ENCODE peak calls at places on chromosomes 7 and 10, in ten cellular contexts. J is fibroblast of lung; A is AG08395; Z is ELR; L is activated CD4-positive, alpha-beta T cell treated with anti-CD3 and anti-CD28 coated beads for 48 hours; V is adrenal gland; O is brain pericyte; M is activated CD8-positive, alpha-beta T cell treated with anti-CD3 and anti-CD28 coated beads for 36 hours; E is neural crest cell; B is LHCN-M2. X is an unnamed sample.

GRCh38 chr7:41820117-41820671 is 117.3 kb upstream of the INHBA start:
- DNase-seq in A (no peak), B (no peak), Z (peak; percentile 18), O (no peak), E (no peak), J (peak; percentile 21), V (no peak), M (no peak), L (no peak), X (no peak)

GRCh38 chr7:44757739-44758138 is 9.1 kb downstream of the ZMIZ2 start:
- DNase-seq in Z (no peak), A (no peak), O (no peak), L (no peak), M (no peak), B (no peak), V (no peak), E (no peak), J (no peak), X (no peak)

GRCh38 chr7:41826641-41827040 is 123.8 kb upstream of the INHBA start:
- DNase-seq in J (no peak), L (no peak), E (no peak), B (no peak), O (no peak), A (no peak), Z (no peak), M (no peak), V (no peak), X (no peak)

GRCh38 chr7:151792671-151793070 is 84.2 kb downstream of the PRKAG2 start:
- DNase-seq in A (no peak), O (no peak), M (no peak), L (no peak), B (no peak), J (no peak), Z (no peak), V (no peak), E (no peak), X (no peak)

GRCh38 chr10:22010973-22011408 is 7.5 kb upstream of the DNAJC1 start:
- DNase-seq in B (peak; percentile 19), L (no peak), O (no peak), M (no peak), V (no peak), E (no peak), J (peak; percentile 60), Z (peak; percentile 59), A (peak; percentile 8), X (peak; percentile 50)

GRCh38 chr10:110512461-110513187 is 14.9 kb downstream of the DUSP5 start:
- DNase-seq in E (no peak), L (peak; percentile 74), A (peak; percentile 82), B (peak; percentile 93), V (peak; percentile 81), O (no peak), Z (peak; percentile 97), J (peak; percentile 93), M (peak; percentile 89), X (peak; percentile 58)

GRCh38 chr10:59719374-59719773 is 9.7 kb upstream of the SLC16A9 start:
- DNase-seq in A (no peak), J (no peak), V (no peak), O (no peak), B (no peak), L (no peak), E (no peak), M (no peak), Z (peak; percentile 3), X (no peak)

GRCh38 chr7:24587853-24588252 is 14.6 kb downstream of the PALS2 start:
- DNase-seq in V (no peak), L (peak; percentile 36), B (peak; percentile 28), A (no peak), O (no peak), Z (peak; percentile 37), J (peak; percentile 15), M (peak; percentile 67), E (no peak), X (peak; percentile 62)

GRCh38 chr7:102291056-102291915 is 4.6 kb downstream of the SH2B2 start:
- DNase-seq in E (no peak), M (peak; percentile 72), J (no peak), L (peak; percentile 40), Z (no peak), V (no peak), A (no peak), O (no peak), B (no peak), X (no peak)

GRCh38 chr7:157519246-157519645 is 182.4 kb downstream of the DNAJB6 start:
- DNase-seq in E (no peak), A (no peak), M (no peak), Z (no peak), V (peak; percentile 29), J (no peak), B (no peak), L (no peak), O (no peak), X (no peak)

GRCh38 chr10:22742678-22743077 is 28.3 kb upstream of the PIP4K2A start:
- DNase-seq in V (no peak), B (no peak), J (no peak), O (no peak), E (no peak), Z (no peak), A (no peak), M (no peak), L (no peak), X (no peak)

GRCh38 chr7:83105948-83106347 is 56.7 kb downstream of the PCLO start:
- DNase-seq in L (no peak), O (no peak), Z (no peak), A (no peak), M (no peak), B (no peak), J (no peak), E (no peak), V (no peak), X (no peak)

GRCh38 chr10:114265392-114266053 is 26.5 kb downstream of the VWA2 start:
- DNase-seq in E (no peak), J (peak; percentile 19), V (peak; percentile 85), Z (no peak), A (peak; percentile 61), M (no peak), B (no peak), O (no peak), L (no peak), X (no peak)

GRCh38 chr7:158270856-158271413 is 316.7 kb downstream of the PTPRN2 start:
- DNase-seq in L (no peak), B (no peak), E (no peak), J (no peak), A (no peak), V (no peak), Z (no peak), M (no peak), O (no peak), X (peak; percentile 10)

GRCh38 chr7:42746226-42746625 is 165.6 kb downstream of the C7orf25 start:
- DNase-seq in J (no peak), E (no peak), V (no peak), B (no peak), O (no peak), Z (peak; percentile 11), A (no peak), M (no peak), L (no peak), X (peak; percentile 15)

GRCh38 chr7:152637920-152638580 is 37.9 kb downstream of the XRCC2 start:
- DNase-seq in M (no peak), L (no peak), B (no peak), E (no peak), J (no peak), A (no peak), V (no peak), O (no peak), Z (no peak), X (no peak)

GRCh38 chr7:42104231-42104630 is 132.8 kb downstream of the GLI3 start:
- DNase-seq in L (no peak), M (no peak), Z (no peak), A (no peak), B (no peak), O (no peak), V (no peak), J (peak; percentile 43), E (no peak), X (no peak)

X was measured in A673.